ENCODE peak calls at places on chromosomes 16 and 17, in eight cellular contexts. L is CD4-positive, alpha-beta T cell; V is H1; P is lung; F is AG10803; O is heart left ventricle; E is IMR-90; Y is GM12865. K is an unnamed sample.

GRCh38 chr17:77526728-77527355 is 386.1 kb downstream of the SEC14L1 start:
- DNase-seq in V (no peak), F (no peak), Y (no peak), P (no peak), O (no peak), L (no peak), E (no peak), K (no peak)

GRCh38 chr16:28309811-28310311 is 17.5 kb downstream of the SBK1 start:
- DNase-seq in O (no peak), P (no peak), E (no peak), L (peak), F (no peak), Y (peak), V (no peak), K (no peak)

GRCh38 chr17:285751-286422 is 66.7 kb downstream of the RPH3AL start:
- DNase-seq in E (no peak), V (no peak), Y (no peak), F (no peak), L (no peak), O (no peak), P (no peak), K (no peak)

GRCh38 chr17:7354262-7354781 is 634 bp upstream of the TMEM95 start:
- DNase-seq in F (peak), L (no peak), P (no peak), O (no peak), E (peak), Y (peak), V (no peak), K (peak)

GRCh38 chr17:64006361-64007088 is 8.4 kb downstream of the PRR29 start:
- DNase-seq in L (no peak), E (no peak), Y (no peak), V (no peak), P (no peak), F (no peak), O (peak), K (no peak)

GRCh38 chr16:4203748-4204147 is 38.1 kb downstream of the SRL start:
- DNase-seq in P (no peak), Y (no peak), F (no peak), O (no peak), E (no peak), V (no peak), L (no peak), K (no peak)

GRCh38 chr16:87584271-87584670 is 18.0 kb upstream of the JPH3 start:
- DNase-seq in O (no peak), F (no peak), P (no peak), E (peak), Y (no peak), V (no peak), L (no peak), K (no peak)

GRCh38 chr17:17109896-17110295 is 67.6 kb downstream of the MPRIP start:
- DNase-seq in P (peak), O (no peak), E (no peak), L (peak), Y (peak), F (no peak), V (no peak), K (no peak)

GRCh38 chr16:48201515-48202201 is 42.4 kb upstream of the LONP2 start:
- DNase-seq in L (no peak), P (no peak), E (no peak), V (no peak), Y (no peak), F (no peak), O (no peak), K (no peak)

GRCh38 chr16:73154063-73154870 is 106.3 kb upstream of the ZFHX3 start:
- DNase-seq in V (no peak), L (no peak), O (peak), E (no peak), F (no peak), Y (no peak), P (no peak), K (no peak)

GRCh38 chr16:64705443-64705842 is 416.4 kb downstream of the CDH11 start:
- DNase-seq in F (peak), V (no peak), L (no peak), O (no peak), E (peak), P (no peak), Y (no peak), K (no peak)

GRCh38 chr17:49180303-49180702 is 30.1 kb downstream of the GNGT2 start:
- DNase-seq in V (no peak), E (peak), F (peak), Y (peak), P (peak), L (peak), O (peak), K (peak)

GRCh38 chr17:31339906-31340661 is 18.7 kb upstream of the EVI2A start:
- DNase-seq in F (peak), P (no peak), V (no peak), O (no peak), L (no peak), Y (no peak), E (peak), K (no peak)
- TF ChIP-seq CTCF in F (peak), P (no peak), V (no peak), O (no peak), L (no peak), Y (no peak), E (no peak), K (no peak)

DNA sequence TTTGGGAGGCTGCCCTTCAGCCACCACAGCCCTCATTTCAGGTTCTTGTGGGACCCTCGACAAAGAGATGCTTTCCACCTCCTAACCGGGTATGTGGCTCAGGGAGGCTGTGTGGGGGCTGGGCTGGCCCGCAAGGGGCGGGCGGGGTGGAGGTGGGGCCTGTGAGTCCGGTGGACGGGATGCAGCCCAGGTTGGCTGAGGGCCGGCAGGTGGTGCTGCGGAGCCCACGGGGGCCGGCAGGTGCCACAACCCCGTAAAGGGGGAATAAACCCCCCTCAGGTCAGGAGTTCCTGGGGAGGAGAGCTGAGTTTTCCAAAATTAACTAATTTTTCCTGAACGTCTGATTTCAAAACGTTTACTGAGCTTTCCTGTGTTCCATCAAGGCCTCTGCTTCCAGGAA is 4.9 kb upstream of the CIAO3 start:
- DNase-seq in V (no peak), L (no peak), O (no peak), F (no peak), E (no peak), Y (no peak), P (peak), K (no peak)
- TF ChIP-seq CTCF in V (peak), L (no peak), O (no peak), F (peak), E (peak), Y (peak), P (no peak), K (peak)

GRCh38 chr17:74682028-74682427 is 30.7 kb downstream of the CD300LF start:
- DNase-seq in L (no peak), E (no peak), O (no peak), V (no peak), Y (no peak), P (no peak), F (no peak), K (no peak)

GRCh38 chr17:74690409-74690825 is 22.3 kb downstream of the CD300LF start:
- DNase-seq in E (no peak), O (no peak), L (no peak), Y (peak), V (no peak), F (no peak), P (peak), K (no peak)

GRCh38 chr17:74682442-74683190 is 30.1 kb downstream of the CD300LF start:
- DNase-seq in F (no peak), O (no peak), V (no peak), E (no peak), P (no peak), Y (no peak), L (no peak), K (no peak)

GRCh38 chr17:74691151-74691550 is 21.6 kb downstream of the CD300LF start:
- DNase-seq in V (no peak), E (no peak), F (no peak), L (no peak), O (no peak), Y (no peak), P (no peak), K (no peak)

DNA sequence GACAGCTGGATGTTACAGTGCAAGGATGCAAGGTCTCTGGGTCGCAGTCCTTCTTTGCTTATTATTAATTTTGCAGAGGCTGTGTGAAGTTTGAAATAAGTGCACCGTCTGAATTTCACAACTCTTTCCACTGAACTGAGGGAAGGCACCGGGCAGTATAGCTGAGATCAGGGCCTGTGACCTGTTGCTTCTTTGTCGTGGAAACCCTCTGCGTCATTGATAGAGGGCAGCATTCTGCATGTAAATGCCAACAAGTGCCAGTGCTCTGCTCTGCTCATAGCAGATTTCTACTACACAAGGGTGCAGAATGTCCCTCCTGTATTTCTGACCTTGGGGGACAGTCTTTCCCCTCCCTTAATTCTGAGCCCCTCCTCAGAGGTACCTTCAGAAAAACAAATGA is 26.0 kb downstream of the CD300LF start:
- DNase-seq in O (no peak), Y (no peak), L (no peak), P (no peak), E (no peak), V (no peak), F (no peak), K (no peak)
- TF ChIP-seq CTCF in O (no peak), Y (no peak), L (no peak), P (no peak), E (no peak), V (no peak), F (no peak), K (no peak)

GRCh38 chr17:44247346-44248219 is 20.4 kb downstream of the SLC4A1 start:
- DNase-seq in P (no peak), F (no peak), L (no peak), Y (no peak), E (no peak), O (peak), V (no peak), K (no peak)
- TF ChIP-seq CTCF in P (no peak), F (no peak), L (no peak), Y (no peak), E (no peak), O (no peak), V (no peak), K (no peak)

GRCh38 chr17:82269138-82269881 is 4.2 kb downstream of the CSNK1D start:
- DNase-seq in F (no peak), L (no peak), E (no peak), P (no peak), V (no peak), Y (no peak), O (no peak), K (no peak)
- TF ChIP-seq CTCF in F (no peak), L (no peak), E (no peak), P (no peak), V (no peak), Y (no peak), O (no peak), K (no peak)

DNA sequence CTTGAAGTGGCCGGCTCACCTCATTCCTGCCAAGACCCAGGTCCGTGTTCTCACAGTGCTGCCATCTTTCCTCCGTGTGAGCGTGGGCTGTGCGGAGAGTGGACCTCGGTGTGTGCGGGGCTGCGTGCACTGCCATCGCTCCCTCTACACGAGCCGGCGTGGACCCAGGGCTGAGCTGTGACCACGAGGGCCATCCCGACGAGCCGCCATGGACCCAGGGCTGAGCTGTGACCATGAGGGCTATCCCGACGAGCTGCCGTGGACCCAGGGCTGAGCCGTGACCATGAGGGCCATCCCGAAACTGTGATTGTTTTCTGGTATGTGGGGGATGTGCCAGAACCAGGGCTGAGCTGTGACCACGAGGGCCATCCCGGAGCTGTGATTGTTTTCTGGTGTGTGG is 8.9 kb upstream of the MVD start:
- DNase-seq in P (no peak), Y (no peak), V (no peak), L (no peak), E (no peak), O (no peak), F (no peak), K (no peak)
- TF ChIP-seq CTCF in P (no peak), Y (no peak), V (no peak), L (no peak), E (no peak), O (no peak), F (no peak), K (no peak)